ENCODE peak calls at places on chromosomes 3 and 15, in five cellular contexts. N, R, A, T and I are unnamed samples.

GRCh38 chr3:98482717-98483482 is 14.6 kb upstream of the OR5K2 start:
- DNase-seq in N (no peak), R (peak; percentile 33), A (no peak), T (no peak), I (no peak)

GRCh38 chr3:87422333-87422732 is 145.9 kb upstream of the POU1F1 start:
- DNase-seq in N (no peak), R (no peak), A (no peak), T (no peak), I (no peak)

GRCh38 chr15:61003683-61004299 is 225.3 kb downstream of the RORA start:
- DNase-seq in N (no peak), R (no peak), A (no peak), T (no peak), I (no peak)

GRCh38 chr3:150183619-150184425 is 213.1 kb upstream of the PFN2 start:
- DNase-seq in N (peak; percentile 61), R (peak; percentile 83), A (peak; percentile 4), T (peak; percentile 73), I (peak; percentile 53)

GRCh38 chr3:196634224-196634623 is 5.3 kb upstream of the NRROS start:
- DNase-seq in N (no peak), R (peak; percentile 57), A (no peak), T (no peak), I (no peak)

GRCh38 chr3:23650371-23651140 is 155.2 kb upstream of the UBE2E1 start:
- DNase-seq in N (no peak), R (no peak), A (no peak), T (no peak), I (no peak)

GRCh38 chr3:36653095-36653494 is 111.3 kb downstream of the DCLK3 start:
- DNase-seq in N (no peak), R (no peak), A (no peak), T (no peak), I (no peak)

GRCh38 chr15:95295311-95295710 is 1035.2 kb upstream of the NR2F2 start:
- DNase-seq in N (no peak), R (no peak), A (no peak), T (no peak), I (no peak)

GRCh38 chr3:43481325-43481860 is 140.4 kb downstream of the ANO10 start:
- DNase-seq in N (no peak), R (no peak), A (no peak), T (no peak), I (no peak)

GRCh38 chr3:183161552-183162345 is 785 bp downstream of the LAMP3 start:
- DNase-seq in N (no peak), R (peak; percentile 95), A (no peak), T (peak; percentile 71), I (no peak)

GRCh38 chr15:46892621-46893160 is 824.6 kb upstream of the SEMA6D start:
- DNase-seq in N (no peak), R (no peak), A (no peak), T (no peak), I (no peak)

GRCh38 chr15:78668987-78669386 is 28.0 kb upstream of the CHRNB4 start:
- DNase-seq in N (no peak), R (no peak), A (no peak), T (no peak), I (no peak)

GRCh38 chr3:160948273-160948672 is 156.9 kb downstream of the B3GALNT1 start:
- DNase-seq in N (no peak), R (no peak), A (no peak), T (no peak), I (no peak)

GRCh38 chr15:101180620-101181307 is 71.1 kb downstream of the CHSY1 start:
- DNase-seq in N (no peak), R (no peak), A (no peak), T (no peak), I (peak; percentile 83)

GRCh38 chr15:77840962-77841361 is 208.2 kb upstream of the LINGO1 start:
- DNase-seq in N (no peak), R (no peak), A (no peak), T (no peak), I (no peak)

GRCh38 chr3:24494616-24495333 is at the start of gene THRB:
- DNase-seq in N (peak; percentile 74), R (peak; percentile 21), A (no peak), T (peak; percentile 60), I (no peak)

GRCh38 chr3:113535898-113536297 is 3.5 kb downstream of the SIDT1 start:
- DNase-seq in N (no peak), R (peak; percentile 25), A (no peak), T (no peak), I (no peak)

GRCh38 chr3:87173071-87173470 is 54.0 kb upstream of the CHMP2B start:
- DNase-seq in N (no peak), R (no peak), A (no peak), T (no peak), I (no peak)

GRCh38 chr15:60971719-60972118 is 257.4 kb downstream of the RORA start:
- DNase-seq in N (no peak), R (no peak), A (no peak), T (no peak), I (no peak)

GRCh38 chr3:63609408-63609807 is 43.1 kb upstream of the SNTN start:
- DNase-seq in N (no peak), R (no peak), A (no peak), T (no peak), I (no peak)

GRCh38 chr3:38552364-38552763 is 56.2 kb downstream of the EXOG start:
- DNase-seq in N (peak; percentile 14), R (no peak), A (no peak), T (no peak), I (no peak)

DNA sequence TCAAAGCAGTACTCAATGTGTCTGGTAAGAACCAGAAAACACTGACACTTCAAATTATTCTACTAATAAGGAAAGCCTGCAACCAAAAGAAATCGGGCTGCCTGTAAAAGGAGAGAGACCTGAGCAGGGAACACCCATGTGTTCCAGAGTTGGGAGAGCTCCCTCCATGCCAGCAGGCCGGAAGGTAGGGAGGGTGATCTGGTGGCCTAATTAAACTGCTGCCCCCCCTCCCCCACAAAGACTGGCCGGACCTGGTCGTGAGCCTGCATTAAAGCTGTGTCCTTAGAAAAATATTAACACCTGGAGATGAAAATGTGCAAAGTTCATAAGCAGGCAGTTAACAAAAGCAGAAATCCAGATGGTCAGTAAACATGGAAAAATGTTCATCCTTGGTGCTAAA is 170.6 kb upstream of the BHLHE40 start:
- DNase-seq in N (no peak), R (no peak), A (no peak), T (no peak), I (no peak)
- H3K4me3 ChIP-seq in N (no peak overlapping the region), R (no peak overlapping the region), A (no peak overlapping the region), T (no peak overlapping the region), I (no peak overlapping the region)

GRCh38 chr15:64747578-64747977 is 27.8 kb downstream of the RBPMS2 start:
- DNase-seq in N (no peak), R (no peak), A (no peak), T (no peak), I (no peak)

GRCh38 chr15:64748251-64748650 is 27.1 kb downstream of the RBPMS2 start:
- DNase-seq in N (no peak), R (no peak), A (no peak), T (no peak), I (no peak)

GRCh38 chr15:64751464-64751863 is 23.9 kb downstream of the RBPMS2 start:
- DNase-seq in N (no peak), R (no peak), A (no peak), T (no peak), I (no peak)

GRCh38 chr15:64749167-64749566 is 26.2 kb downstream of the RBPMS2 start:
- DNase-seq in N (no peak), R (no peak), A (no peak), T (no peak), I (no peak)

GRCh38 chr15:64749999-64750657 is 25.3 kb downstream of the RBPMS2 start:
- DNase-seq in N (no peak), R (no peak), A (no peak), T (no peak), I (no peak)
- H3K4me3 ChIP-seq in N (no peak overlapping the region), R (no peak overlapping the region), A (no peak overlapping the region), T (no peak overlapping the region), I (no peak overlapping the region)

GRCh38 chr15:98874359-98874758 is 133.2 kb downstream of the PGPEP1L start:
- DNase-seq in N (no peak), R (no peak), A (no peak), T (peak; percentile 33), I (no peak)

GRCh38 chr15:98874773-98875172 is 132.8 kb downstream of the PGPEP1L start:
- DNase-seq in N (no peak), R (peak; percentile 32), A (no peak), T (peak; percentile 86), I (no peak)

GRCh38 chr15:98875309-98875708 is 132.3 kb downstream of the PGPEP1L start:
- DNase-seq in N (no peak), R (no peak), A (no peak), T (peak; percentile 15), I (no peak)

GRCh38 chr15:98872777-98873176 is 134.8 kb downstream of the PGPEP1L start:
- DNase-seq in N (no peak), R (no peak), A (no peak), T (no peak), I (no peak)

DNA sequence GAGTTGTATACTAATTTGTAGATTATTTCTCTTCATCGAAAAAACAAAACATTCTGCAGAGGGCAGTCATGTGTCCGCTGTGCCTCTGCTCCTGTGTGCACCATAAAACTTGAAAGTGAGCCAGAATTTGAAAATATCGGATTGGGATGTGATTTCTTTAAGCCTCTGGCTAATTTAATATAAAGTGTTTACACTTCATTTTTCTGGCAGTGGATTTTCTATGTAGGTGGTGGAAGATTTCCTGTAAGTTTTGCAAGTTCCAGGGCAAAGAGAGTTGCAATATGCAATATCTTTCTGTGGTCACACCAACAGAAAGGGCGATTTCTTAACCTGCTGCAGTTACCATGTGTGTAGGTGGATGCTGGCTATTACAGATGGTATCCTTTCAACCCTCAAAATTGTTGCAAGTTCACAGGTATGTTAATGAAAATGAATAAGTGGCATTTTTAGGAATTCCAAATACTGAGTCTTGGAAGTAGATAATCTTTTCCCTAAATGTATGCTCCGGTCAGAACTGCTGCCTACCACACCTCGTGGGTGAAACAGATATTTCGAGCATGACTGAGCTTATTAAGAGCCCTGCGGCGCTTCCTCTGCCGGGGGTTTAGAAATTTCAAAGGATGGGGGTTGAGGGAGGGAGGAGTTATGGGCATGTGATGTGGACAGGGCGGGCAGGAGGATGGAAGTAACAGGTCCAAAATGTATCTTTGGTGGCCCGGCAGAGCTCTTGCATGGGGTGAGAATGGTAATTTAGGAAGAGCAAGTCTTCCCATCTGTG is 134.0 kb downstream of the PGPEP1L start:
- DNase-seq in N (no peak), R (peak; percentile 70), A (no peak), T (peak; percentile 89), I (no peak)
- H3K4me3 ChIP-seq in N (no peak overlapping the region), R (peak overlapping the region; percentile 2), A (no peak overlapping the region), T (peak overlapping the region; percentile 60), I (no peak overlapping the region)

DNA sequence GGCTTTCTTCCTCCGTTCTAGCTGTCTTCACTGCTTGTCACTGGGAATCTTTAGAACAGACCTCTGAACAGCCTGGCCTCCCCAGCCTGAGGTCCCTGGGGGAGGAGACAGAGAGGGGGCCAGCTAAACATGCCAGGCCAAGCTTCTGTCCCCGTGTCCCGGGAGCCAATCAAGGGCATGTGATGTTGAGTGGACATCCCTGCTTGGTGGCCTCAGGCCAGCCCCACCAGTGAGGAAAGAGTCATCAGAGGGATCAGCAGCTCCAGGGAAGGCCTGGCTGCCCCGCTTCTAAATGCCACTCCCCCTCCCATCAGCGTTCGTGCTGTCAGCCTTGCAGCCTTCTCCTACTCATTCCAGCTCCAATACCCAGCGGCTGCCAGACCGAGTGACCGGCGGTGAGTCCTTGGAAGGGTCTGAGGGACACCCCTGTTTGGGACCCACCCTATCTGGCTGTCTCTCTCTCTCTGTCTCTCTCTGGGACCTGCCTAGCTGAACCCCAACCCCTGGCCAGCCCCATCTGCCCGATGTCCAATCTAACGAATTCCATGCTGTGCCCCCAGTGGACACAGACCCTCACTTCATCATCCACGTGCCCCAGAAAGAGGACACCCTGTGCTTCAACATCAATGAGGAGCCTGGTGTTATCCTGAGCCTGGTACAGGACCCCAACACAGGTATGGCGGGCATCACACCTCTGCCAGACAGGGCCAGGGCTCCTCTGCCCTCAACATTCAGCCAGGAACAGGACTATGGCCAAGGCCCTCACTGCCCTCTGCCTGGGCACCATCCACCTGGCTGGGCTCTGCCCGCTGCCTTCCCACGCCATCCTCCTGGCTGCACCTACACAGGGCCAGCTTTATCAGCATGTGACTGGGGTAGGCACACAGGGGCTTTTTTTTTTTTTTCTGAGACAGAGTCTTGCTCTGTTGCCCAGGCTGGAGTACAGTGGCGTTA is 6.6 kb upstream of the ITIH3 start:
- DNase-seq in N (no peak), R (no peak), A (no peak), T (no peak), I (no peak)
- H3K4me3 ChIP-seq in N (no peak overlapping the region), R (no peak overlapping the region), A (no peak overlapping the region), T (no peak overlapping the region), I (no peak overlapping the region)